ENCODE peak calls at places on chromosomes 7 and 10, in four cellular contexts. E is bronchial epithelial cell, B is HepG2, A is mucosa of descending colon. I is an unnamed sample.

GRCh38 chr7:114415054-114415997 is 711 bp downstream of the FOXP2 start:
- DNase-seq in B (no peak), A (no peak), E (peak; percentile 15), I (peak; percentile 27)

GRCh38 chr10:101106351-101106750 is 24.7 kb upstream of the TLX1 start:
- DNase-seq in B (no peak), A (no peak), E (no peak), I (no peak)

GRCh38 chr10:106557951-106558733 is 606.4 kb downstream of the SORCS1 start:
- DNase-seq in E (peak; percentile 26), B (no peak), A (no peak), I (no peak)

GRCh38 chr7:79855172-79855571 is 279.5 kb upstream of the GNAI1 start:
- DNase-seq in E (no peak), A (no peak), B (no peak), I (no peak)

GRCh38 chr7:46352335-46352954 is 431.4 kb upstream of the IGFBP3 start:
- DNase-seq in B (peak; percentile 57), A (no peak), E (peak; percentile 59), I (peak; percentile 44)

GRCh38 chr10:108469940-108470339 is 1305.4 kb upstream of the SORCS1 start:
- DNase-seq in A (no peak), E (no peak), B (no peak), I (no peak)

GRCh38 chr10:71046747-71047146 is 158.4 kb upstream of the PCBD1 start:
- DNase-seq in B (no peak), E (no peak), A (no peak), I (no peak)

GRCh38 chr10:43998021-43998809 is 349.5 kb upstream of the ZNF32 start:
- DNase-seq in A (no peak), B (no peak), E (no peak), I (no peak)

GRCh38 chr7:6154542-6155404 is 117.7 kb downstream of the CYTH3 start:
- DNase-seq in E (no peak), B (no peak), A (no peak), I (no peak)

GRCh38 chr10:103895458-103896186 is 22.4 kb downstream of the STN1 start:
- DNase-seq in E (peak; percentile 63), B (no peak), A (no peak), I (no peak)

GRCh38 chr7:102104245-102104644 is 182.4 kb upstream of the SH2B2 start:
- DNase-seq in B (no peak), E (no peak), A (no peak), I (no peak)

GRCh38 chr7:28432105-28432504 is 19.8 kb downstream of the CREB5 start:
- DNase-seq in A (no peak), E (no peak), B (no peak), I (no peak)

GRCh38 chr10:18044976-18045720 is 93.4 kb downstream of the SLC39A12 start:
- DNase-seq in A (no peak), B (no peak), E (no peak), I (no peak)

GRCh38 chr7:101952355-101953247 is 135.2 kb downstream of the CUX1 start:
- DNase-seq in A (no peak), E (peak; percentile 76), B (no peak), I (peak; percentile 27)

GRCh38 chr10:58577394-58577793 is 64.7 kb downstream of the BICC1 start:
- DNase-seq in B (no peak), A (no peak), E (no peak), I (no peak)

GRCh38 chr7:48269066-48269465 is 97.8 kb downstream of the ABCA13 start:
- DNase-seq in E (peak; percentile 77), A (no peak), B (no peak), I (no peak)

GRCh38 chr10:110793887-110794286 is 77.8 kb upstream of the PDCD4 start:
- DNase-seq in B (no peak), A (no peak), E (no peak), I (no peak)

GRCh38 chr10:58579011-58579655 is 66.5 kb downstream of the BICC1 start:
- DNase-seq in B (no peak), A (no peak), E (no peak), I (no peak)

GRCh38 chr10:15789793-15790525 is 70.2 kb upstream of the ITGA8 start:
- DNase-seq in E (peak; percentile 67), B (no peak), A (no peak), I (no peak)

GRCh38 chr10:71525721-71526120 is 129.0 kb downstream of the CDH23 start:
- DNase-seq in E (peak; percentile 21), A (no peak), B (no peak), I (no peak)

GRCh38 chr7:158572000-158572828 is 15.4 kb downstream of the PTPRN2 start:
- DNase-seq in A (peak; percentile 37), E (peak; percentile 20), B (peak; percentile 27), I (peak; percentile 24)

GRCh38 chr10:64573625-64574325 is 1052.6 kb downstream of the REEP3 start:
- DNase-seq in E (no peak), B (peak; percentile 27), A (no peak), I (peak; percentile 27)

GRCh38 chr7:130490888-130491771 is 755 bp upstream of the MEST start:
- DNase-seq in B (no peak), A (peak; percentile 45), E (no peak), I (no peak)

GRCh38 chr7:5766321-5766761 is 15.1 kb downstream of the RNF216 start:
- DNase-seq in E (peak; percentile 17), A (no peak), B (no peak), I (no peak)

GRCh38 chr10:58070964-58071363 is 196.7 kb downstream of the IPMK start:
- DNase-seq in A (no peak), E (no peak), B (no peak), I (no peak)

GRCh38 chr10:60139798-60140566 is 233.6 kb upstream of the CCDC6 start:
- DNase-seq in B (no peak), A (no peak), E (peak; percentile 85), I (peak; percentile 58)

GRCh38 chr7:51019231-51019844 is 236.6 kb upstream of the GRB10 start:
- DNase-seq in E (peak; percentile 90), A (no peak), B (no peak), I (no peak)

GRCh38 chr10:69883256-69883655 is 81.5 kb downstream of the COL13A1 start:
- DNase-seq in B (peak; percentile 47), E (peak; percentile 54), A (no peak), I (peak; percentile 86)

GRCh38 chr7:14988941-14989340 is 86.4 kb upstream of the DGKB start:
- DNase-seq in A (no peak), E (no peak), B (no peak), I (no peak)

GRCh38 chr7:41085244-41085643 is 617.6 kb downstream of the INHBA start:
- DNase-seq in B (no peak), E (peak; percentile 69), A (no peak), I (no peak)

GRCh38 chr7:70208236-70209063 is 610.2 kb downstream of the AUTS2 start:
- DNase-seq in B (no peak), A (no peak), E (peak; percentile 44), I (peak; percentile 61)

DNA sequence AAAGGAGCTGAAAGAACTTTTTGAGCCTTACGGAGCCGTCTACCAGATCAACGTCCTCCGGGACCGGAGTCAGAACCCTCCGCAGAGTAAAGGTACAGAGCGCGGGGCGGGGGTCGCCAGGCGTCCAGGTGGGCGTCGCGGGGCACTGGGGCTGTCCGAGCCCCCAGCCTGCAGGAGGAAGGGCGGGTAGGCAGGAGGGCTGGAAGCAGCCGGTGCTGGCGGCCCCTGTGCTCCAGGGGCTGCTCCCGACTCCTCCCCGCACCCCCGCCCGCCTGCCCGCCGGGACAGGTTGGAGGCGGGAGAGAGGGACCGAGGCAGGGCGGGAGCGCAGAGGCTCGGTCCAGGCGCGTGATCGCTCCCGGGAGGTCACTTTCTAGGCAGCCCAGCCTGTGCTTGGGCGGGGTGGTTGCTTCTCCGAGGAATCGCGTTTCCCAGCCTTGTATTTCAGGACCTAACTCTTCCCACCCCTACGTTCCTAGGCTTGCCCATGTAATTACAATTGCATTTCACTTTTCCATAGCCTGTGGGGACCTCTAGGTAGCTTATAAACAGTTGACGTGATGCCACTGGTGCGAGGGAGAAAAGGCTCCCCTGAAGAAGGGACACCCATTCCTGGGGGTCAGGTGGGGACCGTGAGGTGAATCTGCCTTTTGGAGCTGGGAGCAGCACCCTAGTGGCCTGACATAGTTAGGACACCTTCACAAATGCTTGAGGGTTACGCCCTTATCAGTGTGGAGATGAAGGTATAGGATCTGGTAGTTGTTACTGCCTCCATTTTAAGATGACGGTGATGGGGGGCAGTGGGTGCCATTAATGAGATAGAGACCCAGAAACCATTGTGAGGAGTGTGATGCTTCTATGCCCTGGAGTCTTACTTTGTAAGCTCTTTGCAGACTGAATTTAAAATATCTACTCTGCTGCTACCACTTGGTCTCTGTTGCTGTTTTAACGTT is 148.2 kb downstream of the CELF2 start:
- DNase-seq in B (no peak), E (no peak), A (peak; percentile 55), I (peak; percentile 64)
- H3K4me3 ChIP-seq in B (no peak overlapping the region), E (no peak overlapping the region), A (peak overlapping the region; percentile 31), I (peak overlapping the region; percentile 68)

GRCh38 chr10:21899736-21900135 is 103.8 kb downstream of the DNAJC1 start:
- DNase-seq in A (no peak), E (no peak), B (no peak), I (no peak)
- H3K36me3 ChIP-seq in A (no peaks in the 10 kb centered on the region), E (no peaks in the 10 kb centered on the region), B (no peaks in the 10 kb centered on the region), I (no peaks in the 10 kb centered on the region)

GRCh38 chr10:124450010-124450782 is at the start of gene NKX1-2:
- DNase-seq in A (no peak), B (no peak), E (no peak), I (no peak)
- H3K4me3 ChIP-seq in A (no peak within 1 kb of the TSS), B (peak within 1 kb of the TSS; percentile 52), E (peak within 1 kb of the TSS; percentile 38), I (peak within 1 kb of the TSS; percentile 37)

GRCh38 chr7:128962837-128963236 is 25.1 kb downstream of the IRF5 start:
- DNase-seq in B (no peak), E (peak; percentile 91), A (no peak), I (no peak)

GRCh38 chr7:128963327-128963757 is 25.6 kb downstream of the IRF5 start:
- DNase-seq in A (no peak), E (peak; percentile 61), B (no peak), I (no peak)

GRCh38 chr7:128957613-128958012 is 19.9 kb downstream of the IRF5 start:
- DNase-seq in B (no peak), E (peak; percentile 63), A (no peak), I (no peak)

GRCh38 chr7:128959296-128959695 is 21.6 kb downstream of the IRF5 start:
- DNase-seq in B (no peak), A (no peak), E (no peak), I (no peak)

GRCh38 chr7:128961030-128961659 is 23.4 kb downstream of the IRF5 start:
- DNase-seq in B (no peak), A (no peak), E (peak; percentile 96), I (no peak)
- H3K36me3 ChIP-seq in B (peaks cover 61% of the 10 kb centered on the region), A (no peaks in the 10 kb centered on the region), E (peaks cover 4% of the 10 kb centered on the region), I (peaks cover 17% of the 10 kb centered on the region)

DNA sequence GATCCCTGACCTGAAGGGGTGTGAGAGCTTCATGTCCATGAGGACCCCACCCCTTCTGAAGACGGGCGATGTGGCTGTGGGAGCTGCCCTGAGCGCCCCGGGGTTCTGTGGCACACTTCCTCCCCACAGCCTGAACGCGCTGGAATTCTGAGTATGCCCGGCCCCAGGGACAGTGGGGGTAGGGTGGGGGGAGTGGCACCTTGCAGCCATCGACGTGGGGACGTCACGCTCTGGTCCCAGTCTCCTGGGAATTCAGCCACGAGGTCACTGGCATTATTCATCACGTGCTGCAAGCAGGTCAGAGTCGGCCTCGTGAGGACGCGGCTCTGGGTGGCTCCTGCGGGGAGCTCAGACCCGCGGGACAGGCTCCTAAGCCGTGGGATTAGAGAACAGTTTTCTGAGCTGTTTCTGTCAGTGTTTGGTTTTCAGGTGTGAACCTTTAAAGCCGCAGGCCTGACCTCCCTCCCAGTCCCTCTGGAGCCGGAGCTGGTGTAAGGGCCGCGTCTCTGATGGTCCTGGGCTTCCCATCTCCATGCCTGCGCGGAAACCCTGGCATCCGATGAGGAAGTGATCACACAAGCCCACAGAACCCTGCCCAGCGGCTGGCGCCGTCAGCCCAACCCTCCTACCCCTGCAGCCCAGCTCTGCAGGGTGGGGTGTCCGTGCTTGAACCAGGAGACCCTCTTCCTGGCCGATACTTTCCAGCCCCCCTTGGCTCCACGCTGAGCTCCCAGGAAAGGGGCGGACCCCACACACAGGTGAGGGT is 16.2 kb downstream of the GPR146 start:
- DNase-seq in E (no peak), A (no peak), B (no peak), I (no peak)
- H3K4me3 ChIP-seq in E (peak overlapping the region; percentile 15), A (no peak overlapping the region), B (no peak overlapping the region), I (no peak overlapping the region)

GRCh38 chr10:50349554-50349953 is 98.2 kb upstream of the ASAH2 start:
- DNase-seq in B (no peak), A (no peak), E (no peak), I (no peak)
- H3K36me3 ChIP-seq in B (no peaks in the 10 kb centered on the region), A (no peaks in the 10 kb centered on the region), E (no peaks in the 10 kb centered on the region), I (no peaks in the 10 kb centered on the region)